ENCODE peak calls at places on chromosome 1, in eight cellular contexts. G, Z, E, Y, S, B, D and U are unnamed samples.

GRCh38 chr1:174626031-174627020 is 178.6 kb downstream of the GPR52 start:
- DNase-seq in B (no peak), D (no peak), G (peak; percentile 15), Y (no peak), S (no peak), Z (no peak), E (no peak), U (no peak)

GRCh38 chr1:217087981-217088380 is 364.8 kb upstream of the ESRRG start:
- DNase-seq in E (no peak), B (no peak), D (no peak), S (no peak), G (no peak), Z (no peak), Y (no peak), U (no peak)

GRCh38 chr1:155300553-155301329 is 497 bp downstream of the PKLR start:
- DNase-seq in S (no peak), E (no peak), G (no peak), D (no peak), Z (no peak), B (no peak), Y (no peak), U (no peak)

GRCh38 chr1:156491151-156491949 is 9.2 kb downstream of the MEF2D start:
- DNase-seq in Y (no peak), D (peak; percentile 37), B (no peak), S (no peak), Z (no peak), G (no peak), E (peak; percentile 78), U (no peak)

GRCh38 chr1:167344605-167345385 is 124.1 kb downstream of the POU2F1 start:
- DNase-seq in Z (no peak), Y (no peak), G (no peak), D (no peak), S (no peak), E (no peak), B (no peak), U (no peak)

GRCh38 chr1:243742814-243743213 is 107.2 kb downstream of the AKT3 start:
- DNase-seq in G (peak; percentile 30), E (no peak), B (no peak), Y (no peak), Z (no peak), D (no peak), S (no peak), U (no peak)

GRCh38 chr1:52238474-52238873 is 96.6 kb downstream of the ZFYVE9 start:
- DNase-seq in E (no peak), S (no peak), Y (no peak), Z (no peak), B (no peak), G (no peak), D (no peak), U (no peak)

GRCh38 chr1:195275688-195276087 is 1332.6 kb downstream of the KCNT2 start:
- DNase-seq in B (no peak), E (no peak), D (no peak), G (no peak), S (no peak), Z (no peak), Y (no peak), U (no peak)

GRCh38 chr1:111204923-111205723 is 4.7 kb upstream of the DENND2D start:
- DNase-seq in E (peak; percentile 43), D (no peak), S (no peak), B (no peak), Y (no peak), G (no peak), Z (no peak), U (no peak)

GRCh38 chr1:24996456-24996855 is 66.4 kb upstream of the RUNX3 start:
- DNase-seq in Y (no peak), S (no peak), B (no peak), G (no peak), Z (no peak), E (no peak), D (no peak), U (no peak)

GRCh38 chr1:110309768-110310167 is 29.4 kb upstream of the RBM15 start:
- DNase-seq in Z (no peak), E (no peak), D (no peak), G (peak; percentile 52), B (no peak), S (no peak), Y (no peak), U (no peak)

GRCh38 chr1:33336580-33336979 is 15.7 kb upstream of the A3GALT2 start:
- DNase-seq in Y (no peak), B (peak; percentile 11), E (no peak), D (no peak), G (no peak), Z (no peak), S (no peak), U (no peak)

GRCh38 chr1:53689223-53689622 is 49.7 kb downstream of the GLIS1 start:
- DNase-seq in Y (no peak), Z (no peak), E (no peak), G (no peak), S (no peak), B (no peak), D (no peak), U (no peak)

GRCh38 chr1:11458811-11459275 is 20.1 kb upstream of the DISP3 start:
- DNase-seq in S (no peak), D (no peak), E (no peak), Y (no peak), G (no peak), B (peak; percentile 84), Z (no peak), U (no peak)

GRCh38 chr1:6634278-6635052 is 9.8 kb downstream of the THAP3 start:
- DNase-seq in S (peak; percentile 46), E (peak; percentile 52), Z (peak; percentile 40), D (peak; percentile 83), B (peak; percentile 78), Y (no peak), G (no peak), U (peak; percentile 69)

GRCh38 chr1:236575523-236575922 is 28.8 kb downstream of the HEATR1 start:
- DNase-seq in S (no peak), D (no peak), Y (no peak), E (no peak), G (no peak), B (no peak), Z (no peak), U (no peak)

GRCh38 chr1:8321612-8322011 is 3.7 kb downstream of the SLC45A1 start:
- DNase-seq in B (no peak), Y (no peak), D (no peak), S (no peak), Z (no peak), E (no peak), G (no peak), U (no peak)

GRCh38 chr1:213531369-213532310 is 456.1 kb upstream of the PROX1 start:
- DNase-seq in B (no peak), E (no peak), Y (no peak), S (no peak), D (no peak), G (no peak), Z (no peak), U (no peak)

GRCh38 chr1:54837002-54837853 is 36.1 kb upstream of the TTC22 start:
- DNase-seq in D (no peak), E (no peak), Z (no peak), B (no peak), G (no peak), S (no peak), Y (no peak), U (no peak)

DNA sequence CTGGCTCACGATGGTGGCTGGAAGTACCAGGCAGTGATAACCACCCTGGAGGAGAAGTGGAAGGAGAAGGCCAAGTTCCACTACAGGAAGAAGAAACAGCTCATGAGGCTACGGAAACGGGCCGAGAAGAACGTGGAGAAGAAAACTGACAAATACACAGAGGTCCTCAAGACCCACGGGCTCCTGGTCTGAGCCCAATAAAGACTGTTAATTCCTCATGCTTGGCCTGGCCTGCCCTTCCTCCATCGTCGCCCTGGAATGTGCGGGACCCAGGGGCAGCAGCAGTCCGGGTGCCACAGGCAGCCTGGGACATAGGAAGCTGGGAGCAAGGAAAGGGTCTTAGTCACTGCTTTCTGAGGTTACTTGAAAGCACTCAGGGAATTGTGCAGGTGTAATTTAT is 10.8 kb downstream of the IL24 start:
- DNase-seq in S (no peak), Y (no peak), D (no peak), E (no peak), G (no peak), Z (no peak), B (no peak), U (no peak)
- TF ChIP-seq POLR2A in S (no peak), Y (no peak), D (no peak), E (no peak), G (no peak), Z (no peak), B (no peak), U (no peak)

DNA sequence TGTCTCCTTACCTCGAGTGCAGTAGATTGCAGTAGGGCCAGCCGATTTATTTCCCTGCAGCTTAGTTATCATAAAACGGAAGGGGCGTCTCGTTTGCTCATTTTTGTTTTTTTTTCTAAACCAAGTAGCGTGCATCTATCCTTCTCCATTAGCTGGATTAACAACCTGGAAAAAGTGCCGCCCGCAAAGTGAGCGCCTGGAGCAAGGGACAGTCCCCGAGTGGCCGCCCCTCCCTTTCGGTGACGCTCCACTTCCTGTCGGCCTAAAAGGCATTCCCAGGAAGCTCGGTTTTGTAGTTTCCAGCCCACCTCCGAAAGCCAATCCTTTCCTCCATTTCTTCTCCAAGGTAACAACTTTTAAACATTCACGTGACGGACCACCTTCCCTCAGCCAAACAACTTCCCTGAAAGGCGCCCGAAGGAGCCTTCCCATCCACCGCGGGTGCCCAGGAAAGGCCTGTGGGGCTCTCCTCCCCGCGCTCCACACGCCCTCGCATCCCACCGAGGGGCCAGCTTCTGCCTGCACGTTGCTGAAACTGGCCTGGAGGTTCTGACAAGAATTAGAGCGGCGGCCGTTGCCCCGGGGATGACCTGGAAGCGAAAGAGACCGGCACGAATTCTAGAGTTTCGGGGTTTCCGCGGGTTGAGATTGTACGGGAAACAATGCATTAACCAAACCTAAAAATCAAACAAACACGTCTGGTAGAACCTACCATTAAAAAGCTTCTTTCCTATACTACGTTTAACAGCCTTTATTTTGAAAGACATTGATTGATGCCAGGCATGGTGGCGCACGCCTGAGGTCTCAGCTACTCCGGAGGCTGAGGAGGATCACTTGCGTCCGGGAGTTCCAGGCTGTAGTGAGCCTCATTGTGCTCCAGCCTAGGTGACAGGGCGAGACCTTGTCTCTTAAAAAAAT is at the start of gene EXTL2:
- DNase-seq in E (peak; percentile 80), Z (peak; percentile 82), G (peak; percentile 52), S (peak; percentile 40), B (peak; percentile 93), Y (peak; percentile 57), D (peak; percentile 88), U (peak; percentile 63)
- TF ChIP-seq POLR2A in E (peak; percentile 26), Z (no peak), G (peak; percentile 35), S (no peak), B (peak; percentile 68), Y (peak; percentile 39), D (no peak), U (peak; percentile 33)

DNA sequence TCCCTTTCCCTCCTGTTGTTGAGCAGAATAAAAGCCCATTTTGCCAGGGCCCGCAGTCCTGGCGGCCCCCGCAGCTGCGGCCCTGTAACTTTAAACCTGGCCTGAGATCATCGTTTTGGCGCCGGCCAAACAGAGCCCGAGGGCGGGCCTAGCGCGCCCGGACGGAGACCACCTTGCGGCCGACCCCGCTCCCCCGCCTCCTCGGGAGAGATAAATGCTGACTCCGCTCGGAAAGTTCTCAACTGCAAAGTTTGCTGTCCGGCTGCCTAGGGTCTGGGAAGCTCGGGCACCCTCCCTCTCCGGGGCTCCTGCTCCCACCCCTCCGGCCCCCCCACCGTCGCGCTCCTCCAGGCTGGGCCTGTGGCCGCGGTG is at the start of gene PDPN:
- DNase-seq in G (no peak), S (no peak), Y (no peak), E (no peak), B (no peak), D (peak; percentile 66), Z (peak; percentile 77), U (no peak)
- TF ChIP-seq POLR2A in G (no peak), S (no peak), Y (peak; percentile 14), E (no peak), B (no peak), D (no peak), Z (peak; percentile 32), U (no peak)

GRCh38 chr1:117092594-117092993 is 29.0 kb downstream of the TRIM45 start:
- DNase-seq in S (no peak), D (no peak), E (no peak), G (no peak), Y (no peak), B (peak; percentile 67), Z (no peak), U (no peak)
- TF ChIP-seq POLR2A in S (no peak), D (no peak), E (no peak), G (no peak), Y (no peak), B (no peak), Z (no peak), U (no peak)